ENCODE peak calls at places on chromosome 19, in four cellular contexts. One of them, this sample, is unnamed.

GRCh38 chr19:11382898-11383705 is 1.0 kb downstream of the EPOR start:
- DNase-seq in cardiac muscle cell: peak; percentile 42
- DNase-seq in stomach: peak; percentile 71
- DNase-seq in A549: peak; percentile 79
- DNase-seq in this sample: peak; percentile 61

GRCh38 chr19:7230826-7231225 is 63.4 kb downstream of the INSR start:
- DNase-seq in stomach: peak; percentile 29
- DNase-seq in cardiac muscle cell: no peak
- DNase-seq in A549: no peak
- DNase-seq in this sample: no peak

GRCh38 chr19:16327131-16327450 is 2.5 kb downstream of the KLF2 start:
- DNase-seq in stomach: no peak
- DNase-seq in A549: no peak
- DNase-seq in cardiac muscle cell: no peak
- DNase-seq in this sample: no peak

GRCh38 chr19:33052352-33052972 is 12.2 kb downstream of the RHPN2 start:
- DNase-seq in cardiac muscle cell: peak; percentile 68
- DNase-seq in A549: peak; percentile 66
- DNase-seq in stomach: peak; percentile 37
- DNase-seq in this sample: no peak

GRCh38 chr19:15323496-15324235 is 8.7 kb downstream of the BRD4 start:
- DNase-seq in stomach: peak; percentile 57
- DNase-seq in cardiac muscle cell: peak; percentile 74
- DNase-seq in A549: no peak
- DNase-seq in this sample: no peak

GRCh38 chr19:16612631-16613030 is 15.4 kb downstream of the MED26 start:
- DNase-seq in stomach: no peak
- DNase-seq in A549: no peak
- DNase-seq in cardiac muscle cell: peak; percentile 61
- DNase-seq in this sample: no peak

GRCh38 chr19:3193256-3194062 is 7.7 kb downstream of the NCLN start:
- DNase-seq in A549: no peak
- DNase-seq in stomach: no peak
- DNase-seq in cardiac muscle cell: no peak
- DNase-seq in this sample: no peak

GRCh38 chr19:10238172-10238783 is 7.1 kb upstream of the S1PR2 start:
- DNase-seq in A549: peak; percentile 61
- DNase-seq in stomach: peak; percentile 31
- DNase-seq in cardiac muscle cell: peak; percentile 96
- DNase-seq in this sample: no peak

DNA sequence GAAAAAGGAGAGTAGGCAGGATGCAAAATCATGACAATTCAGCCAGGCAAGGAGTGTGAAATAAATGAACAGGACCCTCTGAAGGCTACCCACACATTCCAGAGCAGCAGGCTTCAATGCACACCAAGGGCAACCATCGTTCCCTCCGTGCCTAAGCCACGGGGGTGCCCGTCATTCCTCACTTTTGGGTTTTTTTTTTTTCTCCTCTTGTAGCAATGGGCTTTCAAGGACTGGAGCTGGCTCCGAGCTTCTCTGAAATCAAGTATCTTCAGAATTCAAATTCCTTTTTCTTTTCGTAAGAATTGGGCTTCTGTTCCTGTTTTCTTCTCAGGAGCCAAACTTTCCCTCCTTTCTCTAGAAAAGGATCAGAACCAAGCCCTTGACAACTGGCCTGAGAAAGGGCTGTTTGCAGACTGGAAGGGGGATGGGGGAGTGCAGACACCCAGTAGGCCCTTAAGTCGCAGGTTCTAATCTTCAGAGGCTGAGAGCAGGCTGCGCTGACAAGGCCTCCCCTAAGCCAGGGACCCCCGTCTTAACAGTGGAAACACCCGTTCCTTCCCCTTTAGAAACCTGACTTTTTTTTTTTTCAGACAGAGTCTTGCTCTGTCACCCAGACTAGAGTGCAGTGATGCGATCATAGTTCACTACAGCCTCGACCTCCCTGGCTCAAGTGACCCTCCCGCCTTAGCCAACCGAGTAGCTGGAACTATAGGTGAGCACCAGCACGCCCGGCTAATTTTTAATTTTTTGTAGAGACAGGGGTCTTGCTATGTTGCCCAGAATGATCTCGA is 51.7 kb downstream of the RFX2 start:
- DNase-seq in A549: no peak
- DNase-seq in stomach: no peak
- DNase-seq in cardiac muscle cell: no peak
- DNase-seq in this sample: no peak
- H3K4me1 ChIP-seq in A549: peaks cover 38% of the 10 kb centered on the region
- H3K4me1 ChIP-seq in stomach: peaks cover 53% of the 10 kb centered on the region
- H3K4me1 ChIP-seq in cardiac muscle cell: no peaks in the 10 kb centered on the region
- H3K4me1 ChIP-seq in this sample: peaks cover 3% of the 10 kb centered on the region

DNA sequence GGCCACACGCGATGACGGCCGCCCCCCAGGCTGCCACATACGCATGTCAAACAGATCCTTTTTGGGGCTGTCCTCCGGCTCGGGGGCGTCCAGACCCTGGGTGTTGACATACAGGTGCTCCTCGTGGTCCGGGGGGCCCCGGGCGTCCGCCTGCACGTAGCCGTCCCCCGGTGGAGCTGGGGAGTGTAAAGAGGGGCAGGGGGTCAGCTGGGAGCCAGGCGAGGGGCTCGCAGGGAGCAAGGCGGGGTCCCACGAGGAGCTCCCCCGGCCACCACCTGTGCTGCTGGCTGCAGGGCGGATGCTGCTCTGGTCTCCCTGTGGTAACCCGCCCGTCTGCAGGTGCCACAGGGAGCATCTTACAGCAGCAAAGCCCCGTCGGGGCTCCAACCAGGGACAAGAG is 16.1 kb upstream of the C2CD4C start:
- DNase-seq in A549: no peak
- DNase-seq in stomach: no peak
- DNase-seq in cardiac muscle cell: no peak
- DNase-seq in this sample: no peak
- H3K4me3 ChIP-seq in A549: no peak overlapping the region
- H3K4me3 ChIP-seq in stomach: no peak overlapping the region
- H3K4me3 ChIP-seq in cardiac muscle cell: no peak overlapping the region
- H3K4me3 ChIP-seq in this sample: no peak overlapping the region

GRCh38 chr19:49400034-49400433 is 12.0 kb downstream of the KASH5 start:
- DNase-seq in A549: no peak
- DNase-seq in cardiac muscle cell: peak; percentile 36
- DNase-seq in stomach: no peak
- DNase-seq in this sample: no peak
- H3K4me1 ChIP-seq in A549: no peaks in the 10 kb centered on the region
- H3K4me1 ChIP-seq in cardiac muscle cell: peaks cover 15% of the 10 kb centered on the region
- H3K4me1 ChIP-seq in stomach: no peaks in the 10 kb centered on the region
- H3K4me1 ChIP-seq in this sample: peaks cover 15% of the 10 kb centered on the region

GRCh38 chr19:49513746-49514118 is 1.3 kb downstream of the FCGRT start:
- DNase-seq in stomach: no peak
- DNase-seq in cardiac muscle cell: no peak
- DNase-seq in A549: no peak
- DNase-seq in this sample: no peak
- H3K4me3 ChIP-seq in stomach: peak overlapping the region; percentile 92
- H3K4me3 ChIP-seq in cardiac muscle cell: peak overlapping the region; percentile 82
- H3K4me3 ChIP-seq in A549: peak overlapping the region; percentile 82
- H3K4me3 ChIP-seq in this sample: peak overlapping the region; percentile 89

This sample was measured in SJCRH30.